ENCODE peak calls at places on chromosome 1, in six cellular contexts. H is IMR-90, K is mesenchymal stem cell, W is neuronal stem cell, Z is mesendoderm, M is H9. N is an unnamed sample.

GRCh38 chr1:7680791-7681165 is 90.3 kb upstream of the VAMP3 start:
- DNase-seq in M (peak; percentile 45), Z (no peak), H (no peak), K (no peak), W (no peak), N (no peak)

GRCh38 chr1:35062518-35063196 is 16.5 kb upstream of the ZMYM1 start:
- DNase-seq in M (no peak), W (no peak), Z (no peak), K (peak; percentile 16), H (peak; percentile 36), N (no peak)

GRCh38 chr1:2412773-2413494 is 570 bp upstream of the PEX10 start:
- DNase-seq in M (no peak), K (peak; percentile 61), H (peak; percentile 31), W (no peak), Z (peak; percentile 29), N (peak; percentile 57)

GRCh38 chr1:93483606-93484005 is 35.7 kb downstream of the FNBP1L start:
- DNase-seq in K (no peak), M (no peak), Z (no peak), H (no peak), W (no peak), N (no peak)

GRCh38 chr1:220966874-220967631 is 87.8 kb downstream of the HLX start:
- DNase-seq in M (no peak), H (peak; percentile 46), K (peak; percentile 76), W (no peak), Z (peak; percentile 75), N (no peak)

GRCh38 chr1:226711976-226712778 is 26.9 kb downstream of the ITPKB start:
- DNase-seq in H (no peak), W (no peak), M (no peak), Z (no peak), K (no peak), N (no peak)

GRCh38 chr1:165483412-165483811 is 38.5 kb upstream of the RXRG start:
- DNase-seq in K (no peak), W (no peak), H (no peak), Z (no peak), M (no peak), N (no peak)

GRCh38 chr1:26349196-26349885 is 4.6 kb downstream of the CRYBG2 start:
- DNase-seq in W (no peak), M (peak; percentile 17), Z (peak; percentile 83), H (peak; percentile 81), K (peak; percentile 62), N (peak; percentile 99)

GRCh38 chr1:3105167-3105863 is 36.3 kb downstream of the PRDM16 start:
- DNase-seq in W (peak; percentile 96), M (peak; percentile 91), K (no peak), H (no peak), Z (peak; percentile 92), N (no peak)

GRCh38 chr1:15919316-15919715 is 56.6 kb downstream of the ZBTB17 start:
- DNase-seq in M (no peak), W (no peak), K (peak; percentile 36), Z (peak; percentile 47), H (peak; percentile 84), N (peak; percentile 78)

GRCh38 chr1:209368864-209369598 is 214.5 kb upstream of the CAMK1G start:
- DNase-seq in M (no peak), K (no peak), W (no peak), H (peak; percentile 96), Z (no peak), N (no peak)

GRCh38 chr1:150619576-150620509 is 9.6 kb downstream of the ENSA start:
- DNase-seq in W (no peak), K (peak; percentile 79), H (peak; percentile 80), M (no peak), Z (peak; percentile 45), N (no peak)

GRCh38 chr1:22132517-22133235 is 10.2 kb downstream of the WNT4 start:
- DNase-seq in Z (no peak), M (no peak), K (no peak), W (no peak), H (peak; percentile 71), N (no peak)

GRCh38 chr1:53982762-53983101 is 35.3 kb downstream of the LDLRAD1 start:
- DNase-seq in K (no peak), W (no peak), M (no peak), Z (no peak), H (no peak), N (no peak)

GRCh38 chr1:108570128-108570527 is 10.2 kb downstream of the EEIG2 start:
- DNase-seq in M (peak; percentile 36), W (no peak), H (peak; percentile 6), Z (peak; percentile 71), K (peak; percentile 31), N (no peak)

GRCh38 chr1:212814548-212814947 is 22.9 kb downstream of the TATDN3 start:
- DNase-seq in W (no peak), M (no peak), K (no peak), H (no peak), Z (no peak), N (no peak)

GRCh38 chr1:3674100-3675094 is 22.1 kb downstream of the TP73 start:
- DNase-seq in M (peak; percentile 76), K (no peak), H (no peak), Z (peak; percentile 58), W (no peak), N (peak; percentile 38)

GRCh38 chr1:240906477-240906876 is 294.5 kb upstream of the GREM2 start:
- DNase-seq in W (no peak), M (no peak), K (no peak), H (no peak), Z (no peak), N (no peak)

GRCh38 chr1:198462365-198463025 is 78.0 kb downstream of the ATP6V1G3 start:
- DNase-seq in H (peak; percentile 55), M (no peak), W (no peak), Z (no peak), K (no peak), N (peak; percentile 38)

GRCh38 chr1:205543351-205544305 is 39.2 kb downstream of the CDK18 start:
- DNase-seq in Z (peak; percentile 95), M (peak; percentile 94), W (peak; percentile 76), K (peak; percentile 69), H (peak; percentile 82), N (peak; percentile 69)

GRCh38 chr1:150549496-150550221 is 451 bp downstream of the ADAMTSL4 start:
- DNase-seq in K (peak; percentile 45), Z (peak; percentile 81), W (no peak), H (no peak), M (peak; percentile 45), N (peak; percentile 55)

GRCh38 chr1:160868141-160868540 is 5.5 kb upstream of the CD244 start:
- DNase-seq in Z (no peak), W (no peak), M (no peak), K (no peak), H (no peak), N (no peak)

GRCh38 chr1:91501527-91501859 is 842 bp downstream of the CDC7 start:
- DNase-seq in Z (no peak), K (no peak), M (no peak), H (peak; percentile 32), W (no peak), N (no peak)

GRCh38 chr1:77484334-77484733 is 198.1 kb downstream of the ZZZ3 start:
- DNase-seq in W (no peak), K (no peak), H (no peak), M (no peak), Z (no peak), N (no peak)
- H3K4me2 ChIP-seq in W (no peak overlapping the region), K (no peak overlapping the region), H (no peak overlapping the region), M (no peak overlapping the region), Z (no peak overlapping the region), N (no peak overlapping the region)

GRCh38 chr1:6351480-6352137 is 42.0 kb downstream of the ACOT7 start:
- DNase-seq in K (no peak), W (no peak), Z (no peak), H (no peak), M (no peak), N (peak; percentile 43)

GRCh38 chr1:6353605-6353947 is 40.0 kb downstream of the ACOT7 start:
- DNase-seq in Z (no peak), M (no peak), W (no peak), K (no peak), H (no peak), N (no peak)

GRCh38 chr1:6353948-6354658 is 39.5 kb downstream of the ACOT7 start:
- DNase-seq in M (no peak), W (no peak), K (no peak), Z (no peak), H (no peak), N (peak; percentile 79)

GRCh38 chr1:6350416-6351088 is 43.0 kb downstream of the ACOT7 start:
- DNase-seq in M (no peak), W (no peak), Z (no peak), K (no peak), H (no peak), N (no peak)

DNA sequence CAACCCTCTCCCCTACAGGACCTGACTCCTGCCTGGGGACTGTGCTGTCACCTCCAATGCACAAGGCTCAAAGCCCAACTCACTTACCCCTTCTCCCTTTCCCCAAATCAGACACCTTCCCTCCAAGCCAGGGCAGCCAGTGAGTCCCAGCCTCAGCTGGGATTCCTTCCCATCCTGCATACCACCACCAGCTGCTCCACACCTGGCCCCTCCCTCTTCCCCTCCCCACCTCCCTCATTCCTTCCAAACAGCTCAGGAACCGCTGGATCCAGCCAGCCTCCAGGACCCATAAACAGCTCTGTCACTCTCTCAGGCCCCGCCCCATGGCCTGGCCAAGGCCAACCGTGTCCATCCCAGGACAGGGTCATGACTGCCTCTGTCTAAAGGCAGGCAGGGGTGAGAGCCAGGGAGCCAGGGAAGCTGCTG is 41.4 kb downstream of the ACOT7 start:
- DNase-seq in W (no peak), Z (peak; percentile 92), H (no peak), M (peak; percentile 94), K (no peak), N (peak; percentile 88)
- H3K27ac ChIP-seq in W (no peak overlapping the region), Z (no peak overlapping the region), H (no peak overlapping the region), M (no peak overlapping the region), K (no peak overlapping the region), N (no peak overlapping the region)

GRCh38 chr1:18161690-18162089 is 54.1 kb downstream of the IGSF21 start:
- DNase-seq in K (no peak), Z (no peak), W (no peak), M (no peak), H (no peak), N (no peak)
- H3K18ac ChIP-seq in K (no peak overlapping the region), Z (no peak overlapping the region), W (no peak overlapping the region), M (no peak overlapping the region), H (no peak overlapping the region), N (no peak overlapping the region)

GRCh38 chr1:157499516-157499915 is 52.8 kb downstream of the FCRL5 start:
- DNase-seq in H (no peak), K (no peak), W (no peak), M (no peak), Z (no peak), N (no peak)

GRCh38 chr1:157495285-157495684 is 57.0 kb downstream of the FCRL5 start:
- DNase-seq in K (no peak), W (no peak), M (no peak), H (no peak), Z (no peak), N (no peak)

GRCh38 chr1:157496121-157496526 is 56.2 kb downstream of the FCRL5 start:
- DNase-seq in M (no peak), K (peak; percentile 56), W (peak; percentile 54), H (peak; percentile 23), Z (peak; percentile 78), N (peak; percentile 90)

GRCh38 chr1:157497987-157498781 is 54.1 kb downstream of the FCRL5 start:
- DNase-seq in M (no peak), Z (no peak), W (no peak), H (no peak), K (no peak), N (no peak)

DNA sequence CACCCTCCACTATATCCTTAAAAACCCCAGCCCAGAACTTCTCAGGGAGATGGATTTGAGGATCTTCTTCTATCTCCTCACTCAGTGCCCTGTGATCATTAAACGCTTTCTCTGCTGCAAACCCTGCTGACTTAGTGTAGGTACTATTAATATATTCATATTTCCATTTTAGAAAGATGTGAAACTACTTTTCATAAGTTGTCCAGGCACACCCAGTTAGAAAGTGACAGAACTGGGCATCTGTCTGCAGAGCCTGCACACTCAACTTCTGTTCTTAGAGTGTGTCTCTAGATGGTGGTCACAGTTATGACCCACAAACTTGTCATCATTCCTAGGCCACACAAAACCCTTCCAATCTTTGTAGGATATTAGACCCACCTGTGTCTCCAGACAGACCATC is 55.0 kb downstream of the FCRL5 start:
- DNase-seq in M (no peak), Z (no peak), H (no peak), W (no peak), K (no peak), N (no peak)
- H3K4me2 ChIP-seq in M (no peak overlapping the region), Z (no peak overlapping the region), H (no peak overlapping the region), W (no peak overlapping the region), K (no peak overlapping the region), N (no peak overlapping the region)

N was measured in trophoblast cell.